ENCODE peak calls at places on chromosomes 5 and 9, in six cellular contexts. N is CD8-positive, alpha-beta memory T cell; G is HAP-1; C is mucosa of descending colon; Z is aorta; X is kidney. K is an unnamed sample.

GRCh38 chr5:88250010-88250409 is 18.6 kb downstream of the TMEM161B start:
- DNase-seq in N (no peak), G (no peak), C (no peak), Z (no peak), X (no peak), K (no peak)

GRCh38 chr9:108282872-108283271 is 572.9 kb downstream of the ACTL7B start:
- DNase-seq in N (no peak), G (no peak), C (no peak), Z (no peak), X (no peak), K (no peak)

GRCh38 chr9:38720083-38720755 is at the start of gene FAM240B:
- DNase-seq in N (no peak), G (no peak), C (no peak), Z (no peak), X (no peak), K (no peak)

GRCh38 chr5:168311061-168311566 is 19.7 kb downstream of the WWC1 start:
- DNase-seq in N (no peak), G (no peak), C (peak; percentile 54), Z (no peak), X (no peak), K (peak; percentile 59)

GRCh38 chr5:77892061-77893010 is 116.2 kb upstream of the TBCA start:
- DNase-seq in N (no peak), G (peak; percentile 68), C (no peak), Z (no peak), X (no peak), K (no peak)

GRCh38 chr9:137369911-137370630 is 52.9 kb downstream of the EXD3 start:
- DNase-seq in N (no peak), G (no peak), C (no peak), Z (peak; percentile 25), X (peak; percentile 73), K (no peak)

GRCh38 chr5:131186561-131187256 is 16.0 kb downstream of the LYRM7 start:
- DNase-seq in N (no peak), G (no peak), C (no peak), Z (no peak), X (no peak), K (no peak)

GRCh38 chr5:163964650-163965049 is 459.2 kb downstream of the MAT2B start:
- DNase-seq in N (no peak), G (no peak), C (no peak), Z (no peak), X (no peak), K (no peak)

GRCh38 chr9:7637073-7637472 is 162.5 kb downstream of the DMAC1 start:
- DNase-seq in N (no peak), G (no peak), C (no peak), Z (no peak), X (no peak), K (no peak)

GRCh38 chr9:108746864-108747263 is 108.9 kb downstream of the ACTL7B start:
- DNase-seq in N (no peak), G (no peak), C (no peak), Z (no peak), X (no peak), K (no peak)

GRCh38 chr9:4739587-4740372 is 1.2 kb downstream of the AK3 start:
- DNase-seq in N (no peak), G (no peak), C (peak; percentile 73), Z (no peak), X (no peak), K (peak; percentile 39)

K was measured in transverse colon.